ENCODE peak calls at places on chromosomes 6 and 20, in eight cellular contexts. I is psoas muscle, V is HFF-Myc, U is neural progenitor cell, J is GM10248, N is esophagus squamous epithelium, B is osteocyte, F is transverse colon. O is an unnamed sample.

GRCh38 chr20:24633026-24633425 is 163.6 kb downstream of the SYNDIG1 start:
- DNase-seq in I (no peak), V (no peak), U (no peak), J (no peak), N (no peak), B (no peak), F (no peak), O (peak)

GRCh38 chr6:170129691-170130171 is 161.1 kb downstream of the DLL1 start:
- DNase-seq in I (peak), V (no peak), U (no peak), J (no peak), N (no peak), B (peak), F (peak), O (peak)

GRCh38 chr6:41733707-41734665 is 1.4 kb downstream of the TFEB start:
- DNase-seq in I (peak), V (no peak), U (peak), J (peak), N (no peak), B (peak), F (peak), O (peak)

GRCh38 chr6:151276112-151276745 is 36.5 kb downstream of the AKAP12 start:
- DNase-seq in I (peak), V (no peak), U (peak), J (no peak), N (no peak), B (no peak), F (no peak), O (peak)

GRCh38 chr6:137652961-137653697 is 158.9 kb upstream of the OLIG3 start:
- DNase-seq in I (no peak), V (no peak), U (no peak), J (no peak), N (no peak), B (no peak), F (no peak), O (no peak)

GRCh38 chr6:64258752-64259151 is 623.1 kb downstream of the PHF3 start:
- DNase-seq in I (no peak), V (no peak), U (no peak), J (no peak), N (no peak), B (no peak), F (no peak), O (peak)

GRCh38 chr6:48560408-48560807 is 449.4 kb upstream of the PTCHD4 start:
- DNase-seq in I (no peak), V (no peak), U (no peak), J (no peak), N (no peak), B (no peak), F (no peak), O (peak)

GRCh38 chr6:79895382-79896100 is 51.8 kb downstream of the ELOVL4 start:
- DNase-seq in I (no peak), V (no peak), U (no peak), J (no peak), N (no peak), B (no peak), F (no peak), O (peak)

GRCh38 chr20:23061713-23062561 is 12.5 kb upstream of the THBD start:
- DNase-seq in I (peak), V (peak), U (peak), J (no peak), N (no peak), B (no peak), F (peak), O (peak)

GRCh38 chr6:15987569-15987968 is 141.3 kb upstream of the MYLIP start:
- DNase-seq in I (no peak), V (no peak), U (no peak), J (no peak), N (no peak), B (no peak), F (no peak), O (peak)

GRCh38 chr6:46606318-46606717 is 46.3 kb downstream of the CYP39A1 start:
- DNase-seq in I (no peak), V (no peak), U (no peak), J (no peak), N (no peak), B (no peak), F (no peak), O (no peak)

GRCh38 chr20:37344506-37345338 is 1.2 kb upstream of the SRC start:
- DNase-seq in I (no peak), V (no peak), U (no peak), J (no peak), N (no peak), B (no peak), F (peak), O (peak)

GRCh38 chr6:138104618-138105213 is 2.5 kb downstream of the PERP start:
- DNase-seq in I (no peak), V (no peak), U (no peak), J (no peak), N (no peak), B (no peak), F (no peak), O (peak)

GRCh38 chr6:138662474-138662873 is 111.1 kb upstream of the CCDC28A start:
- DNase-seq in I (no peak), V (no peak), U (no peak), J (no peak), N (no peak), B (no peak), F (no peak), O (peak)

GRCh38 chr6:146598785-146599405 is at the start of gene ADGB:
- DNase-seq in I (peak), V (no peak), U (peak), J (no peak), N (no peak), B (peak), F (peak), O (peak)

GRCh38 chr6:36334832-36335459 is 1.7 kb downstream of the BNIP5 start:
- DNase-seq in I (no peak), V (no peak), U (no peak), J (no peak), N (no peak), B (no peak), F (peak), O (peak)

GRCh38 chr6:20534295-20534897 is at the start of gene CDKAL1:
- DNase-seq in I (peak), V (peak), U (peak), J (peak), N (peak), B (peak), F (peak), O (peak)

GRCh38 chr6:41469951-41470340 is 76.2 kb upstream of the FOXP4 start:
- DNase-seq in I (no peak), V (no peak), U (peak), J (no peak), N (no peak), B (no peak), F (no peak), O (peak)

GRCh38 chr6:70616728-70617260 is 50.1 kb downstream of the SDHAF4 start:
- DNase-seq in I (no peak), V (no peak), U (no peak), J (no peak), N (no peak), B (no peak), F (peak), O (no peak)

GRCh38 chr20:59064214-59064722 is 21.7 kb upstream of the PRELID3B start:
- DNase-seq in I (no peak), V (no peak), U (no peak), J (no peak), N (no peak), B (no peak), F (no peak), O (peak)

GRCh38 chr6:36873612-36874011 is 991 bp downstream of the PPIL1 start:
- DNase-seq in I (no peak), V (no peak), U (no peak), J (no peak), N (no peak), B (no peak), F (no peak), O (peak)

GRCh38 chr20:58555078-58555765 is 40.0 kb upstream of the APCDD1L start:
- DNase-seq in I (no peak), V (peak), U (no peak), J (no peak), N (no peak), B (no peak), F (no peak), O (peak)

GRCh38 chr20:40197744-40198143 is 491.3 kb downstream of the MAFB start:
- DNase-seq in I (no peak), V (no peak), U (no peak), J (no peak), N (no peak), B (no peak), F (no peak), O (no peak)

GRCh38 chr6:22877946-22878705 is 308.8 kb downstream of the HDGFL1 start:
- DNase-seq in I (no peak), V (no peak), U (no peak), J (no peak), N (no peak), B (no peak), F (no peak), O (no peak)

GRCh38 chr20:14963262-14963663 is 625.9 kb upstream of the FLRT3 start:
- DNase-seq in I (no peak), V (peak), U (peak), J (no peak), N (no peak), B (no peak), F (no peak), O (peak)

GRCh38 chr20:32467506-32468312 is 109.6 kb downstream of the ASXL1 start:
- DNase-seq in I (no peak), V (no peak), U (no peak), J (no peak), N (no peak), B (no peak), F (peak), O (no peak)

GRCh38 chr6:33850294-33850693 is 46.5 kb upstream of the MLN start:
- DNase-seq in I (no peak), V (no peak), U (no peak), J (no peak), N (no peak), B (no peak), F (no peak), O (no peak)

GRCh38 chr6:33853736-33854135 is 49.9 kb upstream of the MLN start:
- DNase-seq in I (no peak), V (no peak), U (no peak), J (no peak), N (no peak), B (no peak), F (no peak), O (no peak)

GRCh38 chr6:33853026-33853425 is 49.2 kb upstream of the MLN start:
- DNase-seq in I (no peak), V (no peak), U (no peak), J (no peak), N (no peak), B (no peak), F (no peak), O (no peak)

GRCh38 chr6:33850869-33851541 is 47.2 kb upstream of the MLN start:
- DNase-seq in I (no peak), V (no peak), U (no peak), J (no peak), N (no peak), B (no peak), F (no peak), O (no peak)

DNA sequence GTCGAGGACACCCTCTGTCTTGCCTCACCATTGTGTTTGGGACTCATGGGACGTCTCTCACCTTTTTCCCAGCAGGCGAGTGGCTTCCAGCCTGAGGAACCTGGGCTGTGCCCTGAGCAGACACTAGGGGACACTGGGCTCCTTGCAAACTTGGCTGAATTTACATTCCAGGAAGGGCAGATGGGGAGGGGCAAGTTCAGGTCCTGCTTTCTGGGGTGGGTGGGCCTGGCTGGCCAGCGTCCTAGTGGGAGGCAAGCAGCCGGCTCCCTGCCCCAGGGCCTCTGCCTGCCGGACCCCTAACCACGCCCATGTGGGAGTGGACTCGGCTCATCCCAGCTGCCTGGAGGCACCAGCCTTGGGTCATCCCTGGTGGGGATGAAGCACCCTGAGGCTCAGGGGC is 48.2 kb upstream of the MLN start:
- DNase-seq in I (no peak), V (no peak), U (peak), J (no peak), N (no peak), B (no peak), F (peak), O (peak)
- TF ChIP-seq CTCF in I (no peak), V (peak), U (peak), J (peak), N (peak), B (peak), F (peak), O (peak)

GRCh38 chr20:295804-296203 is 1.6 kb upstream of the ZCCHC3 start:
- DNase-seq in I (no peak), V (no peak), U (no peak), J (no peak), N (no peak), B (no peak), F (no peak), O (no peak)

GRCh38 chr20:297098-297924 is at the start of gene ZCCHC3:
- DNase-seq in I (peak), V (peak), U (peak), J (peak), N (peak), B (peak), F (peak), O (peak)

GRCh38 chr20:297925-298754 is 770 bp downstream of the ZCCHC3 start:
- DNase-seq in I (peak), V (no peak), U (peak), J (peak), N (no peak), B (no peak), F (peak), O (peak)

GRCh38 chr20:300345-300744 is 3.0 kb downstream of the ZCCHC3 start:
- DNase-seq in I (no peak), V (no peak), U (no peak), J (no peak), N (no peak), B (no peak), F (no peak), O (no peak)

GRCh38 chr20:298755-299391 is 1.5 kb downstream of the ZCCHC3 start:
- DNase-seq in I (no peak), V (no peak), U (no peak), J (no peak), N (no peak), B (no peak), F (no peak), O (no peak)
- TF ChIP-seq CTCF in I (no peak), V (no peak), U (no peak), J (no peak), N (no peak), B (no peak), F (no peak), O (no peak)

GRCh38 chr6:11764250-11764604 is 14.4 kb downstream of the ADTRP start:
- DNase-seq in I (no peak), V (no peak), U (no peak), J (no peak), N (no peak), B (no peak), F (no peak), O (no peak)

GRCh38 chr6:11766589-11767450 is 11.8 kb downstream of the ADTRP start:
- DNase-seq in I (no peak), V (peak), U (no peak), J (no peak), N (no peak), B (no peak), F (no peak), O (peak)

GRCh38 chr6:11763460-11764249 is 14.9 kb downstream of the ADTRP start:
- DNase-seq in I (no peak), V (no peak), U (peak), J (no peak), N (no peak), B (no peak), F (no peak), O (no peak)

GRCh38 chr6:11767458-11767857 is 11.1 kb downstream of the ADTRP start:
- DNase-seq in I (no peak), V (no peak), U (no peak), J (no peak), N (no peak), B (no peak), F (no peak), O (no peak)

DNA sequence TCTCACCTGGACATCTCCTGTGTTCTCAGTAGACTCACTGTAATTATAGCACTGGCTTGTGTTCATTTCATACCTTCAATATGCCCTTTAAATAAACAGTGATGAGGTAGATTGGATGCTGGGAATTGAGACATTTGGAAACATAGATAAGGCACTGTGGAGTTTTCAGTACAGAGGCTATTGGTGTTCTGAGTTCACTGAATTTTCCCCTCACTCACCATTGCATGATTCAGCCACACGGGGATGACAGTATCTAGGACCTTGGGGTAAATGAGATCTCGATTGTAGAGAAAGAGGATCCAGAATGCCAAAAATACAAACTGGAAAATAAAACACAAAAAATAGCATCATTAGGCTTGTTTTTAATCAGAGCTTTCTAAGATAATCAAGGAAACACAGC is 12.5 kb downstream of the ADTRP start:
- DNase-seq in I (no peak), V (no peak), U (no peak), J (no peak), N (no peak), B (no peak), F (no peak), O (peak)
- TF ChIP-seq CTCF in I (no peak), V (no peak), U (no peak), J (no peak), N (no peak), B (peak), F (no peak), O (no peak)

GRCh38 chr20:54194724-54195438 is 13.0 kb upstream of the PFDN4 start:
- DNase-seq in I (no peak), V (no peak), U (no peak), J (no peak), N (no peak), B (no peak), F (no peak), O (peak)
- TF ChIP-seq CTCF in I (no peak), V (peak), U (no peak), J (no peak), N (no peak), B (no peak), F (no peak), O (peak)

GRCh38 chr20:5297280-5298004 is 19.3 kb downstream of the PROKR2 start:
- DNase-seq in I (no peak), V (peak), U (no peak), J (no peak), N (no peak), B (no peak), F (no peak), O (no peak)
- TF ChIP-seq CTCF in I (no peak), V (no peak), U (no peak), J (no peak), N (no peak), B (no peak), F (no peak), O (no peak)

GRCh38 chr6:141988954-141989705 is 143.6 kb upstream of the GJE1 start:
- DNase-seq in I (no peak), V (peak), U (peak), J (peak), N (no peak), B (no peak), F (no peak), O (peak)
- TF ChIP-seq CTCF in I (peak), V (peak), U (peak), J (peak), N (peak), B (peak), F (peak), O (peak)

O was measured in epithelial cell of esophagus.